ENCODE peak calls at places on chromosomes 13 and 19, in ten cellular contexts. W is PC-9, A is AG04450, L is aorta, G is GM23338, J is right cardiac atrium, C is Peyer's patch, E is breast epithelium, S is cardiac muscle cell, X is esophagus squamous epithelium. Z is an unnamed sample.

GRCh38 chr19:50669319-50670101 is 20.3 kb downstream of the C19orf81 start:
- DNase-seq in S (peak; percentile 51), X (no peak), C (peak; percentile 57), J (no peak), L (no peak), E (no peak), W (no peak), A (no peak), G (peak; percentile 35), Z (no peak)

GRCh38 chr19:48844472-48844871 is 8.2 kb upstream of the HSD17B14 start:
- DNase-seq in E (no peak), J (no peak), S (no peak), L (no peak), A (peak; percentile 16), G (peak; percentile 78), X (no peak), W (peak; percentile 89), C (no peak), Z (no peak)

GRCh38 chr19:604355-604754 is 14.7 kb downstream of the HCN2 start:
- DNase-seq in L (no peak), C (no peak), X (no peak), J (no peak), E (no peak), A (no peak), W (no peak), S (no peak), G (no peak), Z (no peak)

GRCh38 chr13:107192289-107192688 is 624.4 kb upstream of the ARGLU1 start:
- DNase-seq in J (no peak), C (no peak), S (no peak), W (no peak), X (no peak), E (no peak), L (no peak), G (peak; percentile 56), A (no peak), Z (no peak)

GRCh38 chr13:69092615-69093322 is 1014.9 kb upstream of the ATXN8OS start:
- DNase-seq in J (no peak), X (no peak), C (no peak), S (no peak), A (no peak), G (peak; percentile 72), W (no peak), E (no peak), L (no peak), Z (no peak)

GRCh38 chr13:104318121-104318520 is 1251.9 kb upstream of the SLC10A2 start:
- DNase-seq in X (no peak), S (peak; percentile 9), C (no peak), A (no peak), J (no peak), G (peak; percentile 15), L (no peak), W (no peak), E (no peak), Z (no peak)

GRCh38 chr19:16575861-16576689 is 3.9 kb upstream of the SLC35E1 start:
- DNase-seq in S (no peak), A (no peak), C (no peak), J (no peak), E (no peak), W (no peak), L (no peak), X (no peak), G (no peak), Z (no peak)

GRCh38 chr19:6677924-6678689 is 8.1 kb upstream of the TNFSF14 start:
- DNase-seq in X (no peak), L (no peak), G (peak; percentile 84), S (no peak), C (no peak), A (no peak), W (no peak), E (no peak), J (peak; percentile 68), Z (no peak)

GRCh38 chr13:29702912-29703351 is 107.4 kb upstream of the SLC7A1 start:
- DNase-seq in A (peak; percentile 13), J (no peak), C (no peak), S (no peak), E (no peak), L (peak; percentile 60), W (peak; percentile 70), G (peak; percentile 18), X (no peak), Z (peak; percentile 66)
- H3K4me3 ChIP-seq in A (peak overlapping the region; percentile 14), J (no peak overlapping the region), C (no peak overlapping the region), S (no peak overlapping the region), E (no peak overlapping the region), L (no peak overlapping the region), W (peak overlapping the region; percentile 41), G (no peak overlapping the region), X (no peak overlapping the region), Z (no peak overlapping the region)

GRCh38 chr13:112892759-112893569 is 76.0 kb upstream of the MCF2L start:
- DNase-seq in E (no peak), G (no peak), J (peak; percentile 41), A (no peak), S (no peak), X (no peak), C (no peak), W (no peak), L (peak; percentile 41), Z (no peak)

GRCh38 chr13:112890316-112891131 is 78.5 kb upstream of the MCF2L start:
- DNase-seq in L (peak; percentile 29), A (no peak), C (no peak), W (no peak), X (no peak), J (peak; percentile 37), S (no peak), E (no peak), G (no peak), Z (no peak)

GRCh38 chr13:112889351-112890290 is 79.4 kb upstream of the MCF2L start:
- DNase-seq in W (no peak), A (no peak), J (peak; percentile 38), G (no peak), L (peak; percentile 39), E (no peak), S (no peak), X (no peak), C (no peak), Z (no peak)

GRCh38 chr13:112893570-112894422 is 75.2 kb upstream of the MCF2L start:
- DNase-seq in A (no peak), C (peak; percentile 70), J (peak; percentile 71), X (no peak), G (peak; percentile 71), E (no peak), W (no peak), S (peak; percentile 84), L (peak; percentile 49), Z (no peak)

DNA sequence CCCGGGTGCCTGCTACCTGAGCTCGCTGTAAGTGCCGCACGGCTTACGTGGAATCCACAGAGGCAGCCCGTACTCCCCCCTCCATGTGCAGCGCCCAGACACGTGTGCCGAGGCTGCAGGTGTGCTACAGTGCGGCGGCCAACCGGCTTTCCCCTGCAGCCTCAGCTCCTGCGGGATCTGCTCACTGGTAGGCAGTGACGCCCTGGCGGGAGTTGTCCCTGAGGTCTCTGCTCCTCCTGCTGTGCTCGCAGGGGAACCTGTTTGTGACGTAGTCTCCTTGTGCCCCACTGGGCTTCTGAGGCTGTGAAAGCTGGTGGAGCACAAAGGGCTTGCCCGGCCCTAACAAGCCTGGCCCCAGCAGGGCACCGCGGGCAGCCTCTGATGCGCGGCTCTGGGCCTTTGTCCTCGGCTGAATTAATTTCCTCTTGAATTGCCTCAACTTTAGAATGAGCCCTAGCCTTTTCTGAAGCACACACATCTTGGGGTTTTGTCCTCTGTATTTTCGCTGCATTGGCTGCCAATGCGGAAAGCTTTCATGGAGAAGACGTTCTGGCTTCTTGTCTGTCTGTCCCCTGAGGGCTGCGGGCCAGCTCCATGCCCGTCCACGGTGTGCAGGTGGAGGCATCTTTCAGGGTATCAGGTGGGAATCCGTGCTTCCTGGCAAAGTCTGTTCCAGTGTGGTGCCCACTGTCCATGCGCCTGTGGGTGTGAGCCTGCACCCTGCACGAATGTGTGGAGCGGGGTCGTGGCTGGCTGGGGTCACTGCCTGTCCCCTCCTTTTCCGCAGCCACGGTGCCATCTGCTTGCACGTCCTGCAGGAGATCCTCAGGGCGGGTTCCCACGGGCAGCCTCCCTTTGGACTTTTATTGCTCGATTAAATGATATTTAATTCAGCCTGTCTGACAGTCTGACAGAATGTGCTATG is 77.3 kb upstream of the MCF2L start:
- DNase-seq in L (peak; percentile 39), G (peak; percentile 48), S (no peak), E (no peak), W (no peak), A (no peak), C (no peak), J (peak; percentile 50), X (no peak), Z (no peak)
- H3K27ac ChIP-seq in L (no peak overlapping the region), G (no peak overlapping the region), S (no peak overlapping the region), E (no peak overlapping the region), W (no peak overlapping the region), A (no peak overlapping the region), C (no peak overlapping the region), J (no peak overlapping the region), X (no peak overlapping the region), Z (no peak overlapping the region)

DNA sequence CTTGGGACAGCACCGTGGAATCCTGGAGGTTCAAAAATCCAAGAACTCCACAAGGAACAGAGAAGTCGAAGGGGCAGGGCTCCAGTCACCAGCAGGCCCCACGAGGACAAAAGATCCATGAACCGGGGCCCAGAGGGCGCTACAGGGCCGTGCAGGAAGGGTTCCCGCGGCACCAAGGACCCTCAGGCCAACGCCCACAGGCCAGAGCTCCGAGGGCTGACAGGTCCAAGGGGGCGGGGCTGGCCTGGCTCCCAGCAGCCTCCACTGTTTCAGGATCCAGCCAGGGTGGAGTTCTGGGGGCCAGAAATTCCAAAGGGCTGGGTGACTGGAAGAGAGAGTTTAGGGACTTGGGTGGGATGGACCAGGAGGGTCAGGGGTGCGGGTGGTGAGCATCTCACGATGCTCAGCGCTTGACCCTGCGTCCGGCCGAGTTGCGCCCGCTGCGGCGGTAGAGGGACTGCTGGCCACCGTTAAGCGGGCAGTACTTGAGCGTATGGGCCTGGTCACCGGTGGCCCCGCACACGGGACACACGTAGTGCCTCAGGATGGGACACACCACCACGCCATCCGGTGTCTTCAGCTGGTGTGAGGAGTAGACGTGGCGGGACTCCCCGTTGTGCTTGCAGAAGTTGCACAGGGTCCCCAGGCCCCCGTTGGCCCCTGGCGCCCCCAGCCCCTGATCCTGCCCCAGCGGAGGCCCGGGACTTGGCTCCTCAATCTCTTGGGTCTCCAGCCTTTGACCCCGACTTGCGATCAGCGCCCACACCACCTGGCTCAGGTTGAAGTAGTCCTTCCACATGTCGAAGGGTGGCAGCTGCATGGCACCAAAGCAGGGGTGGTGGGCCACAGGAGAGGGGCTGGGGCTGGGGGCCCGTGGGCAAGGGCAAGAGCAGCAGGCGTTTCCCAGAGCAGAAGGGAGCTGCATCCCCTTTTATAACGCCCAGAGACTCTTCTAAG is at the start of gene NANOS2:
- DNase-seq in J (peak; percentile 71), L (no peak), X (no peak), A (no peak), W (no peak), C (no peak), E (no peak), S (peak; percentile 69), G (peak; percentile 98), Z (no peak)
- H3K4me3 ChIP-seq in J (no peak within 1 kb of the TSS), L (no peak within 1 kb of the TSS), X (no peak within 1 kb of the TSS), A (no peak within 1 kb of the TSS), W (no peak within 1 kb of the TSS), C (no peak within 1 kb of the TSS), E (no peak within 1 kb of the TSS), S (no peak within 1 kb of the TSS), G (no peak within 1 kb of the TSS), Z (no peak within 1 kb of the TSS)

GRCh38 chr19:12137541-12137940 is 2.6 kb downstream of the ZNF20 start:
- DNase-seq in C (no peak), E (no peak), J (no peak), A (no peak), G (peak; percentile 73), S (no peak), X (no peak), L (no peak), W (no peak), Z (no peak)

GRCh38 chr19:12139309-12139708 is 841 bp downstream of the ZNF20 start:
- DNase-seq in L (no peak), X (no peak), S (no peak), J (no peak), E (no peak), G (peak; percentile 18), A (no peak), C (no peak), W (no peak), Z (no peak)

GRCh38 chr19:12140545-12141404 is 625 bp upstream of the ZNF20 start:
- DNase-seq in C (peak; percentile 95), S (peak; percentile 89), J (peak; percentile 94), X (peak; percentile 33), W (peak; percentile 59), G (peak; percentile 95), A (peak; percentile 66), E (peak; percentile 91), L (peak; percentile 93), Z (peak; percentile 92)

GRCh38 chr19:12141405-12141736 is 1.2 kb upstream of the ZNF20 start:
- DNase-seq in L (no peak), A (no peak), S (no peak), C (no peak), J (no peak), E (no peak), X (no peak), W (no peak), G (no peak), Z (no peak)

DNA sequence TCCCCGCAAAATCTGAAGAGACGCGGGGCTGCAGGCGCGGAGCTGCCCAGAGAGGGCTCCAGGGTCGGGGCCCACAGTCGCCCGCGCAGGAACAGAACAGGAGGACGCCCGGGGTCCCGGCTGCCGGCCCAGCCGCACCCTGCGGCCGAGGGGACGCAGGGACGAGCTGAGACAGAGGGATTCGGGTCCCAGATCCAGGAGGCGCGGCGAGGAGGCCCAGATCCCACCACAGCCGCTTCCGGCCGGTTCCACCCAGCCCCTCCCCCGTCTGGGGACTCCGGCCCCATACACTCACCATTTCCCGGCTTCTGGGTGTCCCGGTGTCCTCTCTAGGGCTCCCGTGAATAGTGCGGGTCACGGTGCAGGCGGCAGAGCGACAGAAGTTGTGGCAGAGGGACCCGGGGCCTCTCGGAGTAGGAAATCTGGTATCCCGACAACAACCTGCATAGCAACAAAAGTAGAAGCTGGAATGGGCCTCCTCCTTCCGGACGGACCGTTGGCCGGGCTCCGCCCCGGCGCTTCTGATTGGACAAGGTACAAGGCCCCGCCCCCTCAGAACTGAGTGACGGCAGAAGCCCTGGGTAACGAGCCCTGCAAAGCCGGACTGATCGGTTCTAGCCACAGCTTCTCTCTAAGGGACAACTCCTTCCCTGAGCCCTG is at the start of gene ZNF20:
- DNase-seq in J (peak; percentile 98), E (peak; percentile 98), W (peak; percentile 93), C (peak; percentile 99), S (peak; percentile 98), G (peak; percentile 99), L (peak; percentile 98), A (peak; percentile 78), X (peak; percentile 59), Z (peak; percentile 99)
- H3K27ac ChIP-seq in J (peak within 1 kb of the TSS; percentile 88), E (peak within 1 kb of the TSS; percentile 97), W (no peak within 1 kb of the TSS), C (peak within 1 kb of the TSS; percentile 84), S (peak within 1 kb of the TSS; percentile 88), G (peak within 1 kb of the TSS; percentile 98), L (peak within 1 kb of the TSS; percentile 38), A (peak within 1 kb of the TSS; percentile 66), X (peak within 1 kb of the TSS; percentile 90), Z (peak within 1 kb of the TSS; percentile 67)